ENCODE peak calls at places on chromosomes 5 and 9, in five cellular contexts. D, O, F, K and M are unnamed samples.

GRCh38 chr5:129461816-129462396 is 1.8 kb downstream of the ADAMTS19 start:
- DNase-seq in F (no peak), O (no peak), K (no peak), D (no peak), M (no peak)

GRCh38 chr9:136014928-136015633 is 53.9 kb upstream of the UBAC1 start:
- DNase-seq in O (no peak), D (no peak), K (no peak), F (no peak), M (no peak)

GRCh38 chr5:172913117-172913850 is 45.9 kb upstream of the RPL26L1 start:
- DNase-seq in D (no peak), K (no peak), O (no peak), F (no peak), M (no peak)

GRCh38 chr5:146995878-146996277 is 117.3 kb upstream of the PPP2R2B start:
- DNase-seq in F (no peak), O (no peak), D (no peak), K (no peak), M (no peak)

GRCh38 chr5:337565-338130 is 16.1 kb downstream of the AHRR start:
- DNase-seq in F (no peak), O (no peak), D (no peak), K (no peak), M (no peak)

GRCh38 chr5:3105581-3105980 is 354.1 kb upstream of the IRX2 start:
- DNase-seq in K (no peak), O (no peak), D (no peak), F (no peak), M (no peak)

GRCh38 chr5:32057157-32058096 is 116.7 kb downstream of the GOLPH3 start:
- DNase-seq in D (no peak), F (no peak), O (no peak), K (no peak), M (no peak)

GRCh38 chr5:133953568-133954145 is 14.8 kb downstream of the C5orf15 start:
- DNase-seq in K (no peak), D (no peak), O (no peak), F (no peak), M (no peak)

GRCh38 chr5:7576023-7576715 is 180.2 kb downstream of the ADCY2 start:
- DNase-seq in O (no peak), D (no peak), F (no peak), K (no peak), M (no peak)

GRCh38 chr5:127515693-127516440 is 1.6 kb upstream of the PRRC1 start:
- DNase-seq in D (no peak), F (no peak), O (no peak), K (no peak), M (no peak)

GRCh38 chr5:124760608-124761390 is 14.4 kb upstream of the ZNF608 start:
- DNase-seq in O (no peak), F (no peak), K (no peak), D (no peak), M (no peak)

GRCh38 chr9:76605271-76605670 is 146.3 kb downstream of the GCNT1 start:
- DNase-seq in O (no peak), F (no peak), K (no peak), D (no peak), M (no peak)

GRCh38 chr5:72153551-72153950 is 46.3 kb downstream of the MAP1B start:
- DNase-seq in K (no peak), O (no peak), D (no peak), F (no peak), M (no peak)

GRCh38 chr9:70120834-70121510 is 77.3 kb downstream of the MAMDC2 start:
- DNase-seq in O (no peak), K (peak; percentile 50), F (peak; percentile 76), D (peak; percentile 92), M (peak; percentile 76)

GRCh38 chr5:160434022-160434531 is 12.4 kb downstream of the PTTG1 start:
- DNase-seq in K (no peak), F (no peak), D (no peak), O (no peak), M (no peak)

GRCh38 chr9:76562511-76562911 is 103.5 kb downstream of the GCNT1 start:
- DNase-seq in K (peak; percentile 50), F (no peak), O (no peak), D (peak; percentile 61), M (peak; percentile 47)

GRCh38 chr5:126139773-126140172 is 283.4 kb upstream of the GRAMD2B start:
- DNase-seq in O (no peak), D (peak; percentile 40), F (peak; percentile 71), K (no peak), M (peak; percentile 49)

GRCh38 chr9:121399883-121400607 is 30.0 kb upstream of the STOM start:
- DNase-seq in D (peak; percentile 63), O (peak; percentile 49), K (peak; percentile 68), F (peak; percentile 85), M (peak; percentile 47)

GRCh38 chr5:131419877-131420276 is 156.0 kb downstream of the CDC42SE2 start:
- DNase-seq in D (no peak), O (no peak), K (no peak), F (no peak), M (no peak)

GRCh38 chr9:113215142-113215541 is 5.9 kb downstream of the FKBP15 start:
- DNase-seq in F (no peak), O (peak; percentile 31), K (peak; percentile 68), D (no peak), M (no peak)

GRCh38 chr9:113875917-113876805 is at the start of gene ZNF618:
- DNase-seq in D (peak; percentile 56), F (no peak), O (peak; percentile 1), K (no peak), M (no peak)

GRCh38 chr5:122844136-122844915 is 1.1 kb upstream of the SNX24 start:
- DNase-seq in K (peak; percentile 48), O (no peak), F (no peak), D (no peak), M (no peak)

GRCh38 chr9:87275039-87275725 is 222.5 kb upstream of the DAPK1 start:
- DNase-seq in F (no peak), O (no peak), D (no peak), K (no peak), M (no peak)

GRCh38 chr5:53027913-53028312 is 38.8 kb downstream of the ITGA2 start:
- DNase-seq in O (no peak), D (no peak), F (no peak), K (no peak), M (peak; percentile 60)

GRCh38 chr5:158492850-158493249 is 606.9 kb downstream of the EBF1 start:
- DNase-seq in K (no peak), F (peak; percentile 51), O (no peak), D (peak; percentile 58), M (peak; percentile 70)

GRCh38 chr5:127833999-127834953 is 131.1 kb downstream of the CCDC192 start:
- DNase-seq in K (no peak), F (no peak), O (no peak), D (no peak), M (peak; percentile 18)

GRCh38 chr5:15601853-15602252 is 101.9 kb downstream of the FBXL7 start:
- DNase-seq in F (no peak), D (no peak), K (no peak), O (no peak), M (no peak)

GRCh38 chr5:149679876-149680809 is 50.0 kb upstream of the PPARGC1B start:
- DNase-seq in O (no peak), D (no peak), F (no peak), K (no peak), M (no peak)

GRCh38 chr9:89359018-89359417 is 40.7 kb downstream of the SECISBP2 start:
- DNase-seq in K (no peak), D (no peak), O (no peak), F (no peak), M (no peak)

GRCh38 chr5:81007637-81008027 is 47.5 kb downstream of the RASGRF2 start:
- DNase-seq in D (no peak), F (no peak), K (no peak), O (no peak), M (no peak)

GRCh38 chr5:88667187-88668141 is 215.5 kb downstream of the MEF2C start:
- DNase-seq in F (no peak), D (no peak), O (no peak), K (no peak), M (no peak)